ENCODE peak calls at places on chromosome 6, in four cellular contexts. Z, T, B and A are unnamed samples.

GRCh38 chr6:168166627-168167026 is 87.6 kb upstream of the FRMD1 start:
- DNase-seq in T (no peak), Z (no peak), B (no peak), A (no peak)

GRCh38 chr6:125170376-125170775 is 16.8 kb downstream of the TPD52L1 start:
- DNase-seq in B (no peak), T (no peak), Z (no peak), A (no peak)

GRCh38 chr6:1372690-1373089 is 16.7 kb upstream of the FOXF2 start:
- DNase-seq in Z (no peak), T (no peak), B (no peak), A (no peak)

GRCh38 chr6:41371461-41371991 is 36.1 kb downstream of the NCR2 start:
- DNase-seq in T (peak; percentile 65), B (peak; percentile 12), Z (no peak), A (no peak)

GRCh38 chr6:44304282-44305199 is 8.6 kb downstream of the AARS2 start:
- DNase-seq in B (peak; percentile 75), Z (no peak), T (peak; percentile 66), A (peak; percentile 44)

GRCh38 chr6:151494235-151494950 is 576 bp downstream of the CCDC170 start:
- DNase-seq in T (peak; percentile 29), B (no peak), Z (no peak), A (peak; percentile 57)

GRCh38 chr6:116059713-116060571 is 749 bp downstream of the FRK start:
- DNase-seq in Z (peak; percentile 62), B (peak; percentile 73), T (no peak), A (peak; percentile 42)

GRCh38 chr6:33192671-33193602 is 670 bp upstream of the COL11A2 start:
- DNase-seq in Z (no peak), B (no peak), T (peak; percentile 41), A (no peak)

GRCh38 chr6:81614292-81614691 is 138.2 kb downstream of the TENT5A start:
- DNase-seq in T (no peak), B (no peak), Z (no peak), A (peak; percentile 13)

GRCh38 chr6:70103798-70104197 is 199.1 kb downstream of the COL9A1 start:
- DNase-seq in Z (no peak), T (peak; percentile 23), B (peak; percentile 23), A (no peak)

GRCh38 chr6:17032595-17033591 is 69.0 kb upstream of the STMND1 start:
- DNase-seq in Z (no peak), T (no peak), B (no peak), A (no peak)

GRCh38 chr6:107690864-107691661 is 133.1 kb downstream of the SCML4 start:
- DNase-seq in B (no peak), T (no peak), Z (no peak), A (no peak)

GRCh38 chr6:155154158-155154830 is 109.5 kb upstream of the CLDN20 start:
- DNase-seq in T (no peak), Z (no peak), B (peak; percentile 79), A (peak; percentile 30)

GRCh38 chr6:46997646-46998045 is 44.5 kb downstream of the ADGRF1 start:
- DNase-seq in Z (no peak), T (no peak), B (no peak), A (no peak)

GRCh38 chr6:18117136-18117535 is 5.3 kb downstream of the NHLRC1 start:
- DNase-seq in B (no peak), Z (no peak), T (no peak), A (no peak)

GRCh38 chr6:160974304-160974771 is 17.2 kb upstream of the MAP3K4 start:
- DNase-seq in Z (no peak), T (no peak), B (peak; percentile 74), A (no peak)

GRCh38 chr6:113857565-113858066 is 471 bp downstream of the MARCKS start:
- DNase-seq in B (no peak), T (peak; percentile 14), Z (no peak), A (no peak)

GRCh38 chr6:117829594-117830319 is 77.3 kb upstream of the SLC35F1 start:
- DNase-seq in T (peak; percentile 70), Z (no peak), B (peak; percentile 14), A (peak; percentile 44)

GRCh38 chr6:131042664-131043063 is 20.4 kb downstream of the EPB41L2 start:
- DNase-seq in T (no peak), Z (no peak), B (no peak), A (no peak)

GRCh38 chr6:35583893-35584688 is 71.4 kb upstream of the TULP1 start:
- DNase-seq in T (peak; percentile 75), Z (peak; percentile 37), B (peak; percentile 81), A (peak; percentile 78)

GRCh38 chr6:53510751-53511150 is 34.1 kb downstream of the GCLC start:
- DNase-seq in B (no peak), Z (no peak), T (no peak), A (no peak)

GRCh38 chr6:41561386-41561785 is 15.2 kb downstream of the FOXP4 start:
- DNase-seq in Z (no peak), T (no peak), B (no peak), A (no peak)

GRCh38 chr6:32375739-32376529 is 4.2 kb upstream of the TSBP1 start:
- DNase-seq in T (no peak), Z (no peak), B (no peak), A (no peak)

GRCh38 chr6:114739656-114740055 is 396.8 kb upstream of the HS3ST5 start:
- DNase-seq in B (no peak), Z (no peak), T (no peak), A (no peak)

GRCh38 chr6:26550250-26550993 is 12.3 kb downstream of the HMGN4 start:
- DNase-seq in B (peak; percentile 58), Z (no peak), T (peak; percentile 90), A (peak; percentile 88)

GRCh38 chr6:53306819-53307347 is 41.9 kb downstream of the ELOVL5 start:
- DNase-seq in T (no peak), Z (peak; percentile 79), B (no peak), A (peak; percentile 89)

GRCh38 chr6:154156135-154156948 is 117.3 kb downstream of the OPRM1 start:
- DNase-seq in T (peak; percentile 50), B (peak; percentile 37), Z (no peak), A (peak; percentile 30)

DNA sequence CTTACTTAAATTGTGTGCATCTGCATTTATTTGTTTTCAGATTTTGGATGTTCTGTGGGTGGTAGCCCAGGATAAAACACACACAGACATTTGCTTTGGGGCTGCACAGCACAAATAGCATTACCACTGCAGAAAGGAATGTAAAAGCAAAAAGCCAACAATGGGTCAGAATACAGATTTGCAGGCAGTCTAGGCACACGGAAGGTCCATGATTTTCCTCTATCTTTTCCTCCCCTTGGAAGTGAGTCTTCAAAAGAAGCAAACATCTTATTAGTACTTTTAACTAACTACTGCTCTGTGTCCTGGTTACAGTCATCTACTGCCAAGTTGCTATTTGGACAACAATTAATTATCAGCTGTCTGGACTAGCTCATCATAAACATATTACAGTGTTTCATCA is 189.0 kb upstream of the TBX18 start:
- DNase-seq in T (no peak), Z (no peak), B (no peak), A (no peak)
- TF ChIP-seq CREM in T (no peak), Z (no peak), B (no peak), A (no peak)

GRCh38 chr6:14477559-14477958 is 360.0 kb downstream of the CD83 start:
- DNase-seq in Z (no peak), T (no peak), B (peak; percentile 46), A (no peak)

GRCh38 chr6:14478396-14479225 is 361.0 kb downstream of the CD83 start:
- DNase-seq in T (no peak), B (no peak), Z (no peak), A (no peak)

GRCh38 chr6:14474816-14475215 is 357.2 kb downstream of the CD83 start:
- DNase-seq in B (peak; percentile 76), T (no peak), Z (no peak), A (no peak)

GRCh38 chr6:14475306-14475705 is 357.7 kb downstream of the CD83 start:
- DNase-seq in Z (no peak), T (no peak), B (no peak), A (no peak)

DNA sequence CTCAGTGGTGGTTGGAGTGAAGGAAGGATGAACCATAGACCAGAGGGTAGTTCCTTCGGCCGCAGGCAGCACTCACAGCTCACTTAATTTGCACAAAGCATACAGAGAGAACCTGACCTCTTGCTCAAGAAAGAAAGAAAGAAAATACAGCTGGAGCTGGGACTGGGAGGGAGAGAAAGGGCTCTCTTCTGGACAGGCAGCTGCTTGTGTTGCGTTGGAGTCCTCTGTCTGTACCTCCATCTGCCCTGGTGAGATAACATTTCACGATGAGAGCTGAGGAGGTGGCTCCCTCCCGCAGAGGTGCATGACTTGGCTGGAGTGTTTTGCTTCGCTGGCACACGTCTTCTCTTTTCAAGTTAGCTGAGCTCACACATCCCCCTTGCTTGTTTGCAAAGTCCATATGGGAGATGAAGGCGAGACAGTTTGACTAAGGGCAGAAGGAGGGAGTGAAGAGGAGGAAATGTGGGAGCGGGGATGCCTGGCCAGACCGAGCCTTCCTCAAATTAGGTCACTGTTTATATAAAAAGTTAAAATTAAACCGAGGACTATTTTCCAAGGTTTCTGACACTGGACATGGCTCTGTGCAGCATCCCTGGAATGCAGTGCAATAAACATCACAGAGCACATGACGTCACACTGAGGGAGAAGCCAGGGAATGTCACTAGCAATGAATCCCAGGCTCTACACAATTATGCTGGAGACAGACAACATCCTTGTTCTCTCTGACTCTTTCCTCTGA is 359.4 kb downstream of the CD83 start:
- DNase-seq in B (peak; percentile 97), Z (no peak), T (no peak), A (no peak)
- TF ChIP-seq CREM in B (peak; percentile 86), Z (no peak), T (no peak), A (no peak)

GRCh38 chr6:137043710-137044365 is 927 bp downstream of the IL20RA start:
- DNase-seq in B (no peak), T (peak; percentile 39), Z (no peak), A (no peak)
- TF ChIP-seq CREM in B (no peak), T (no peak), Z (no peak), A (no peak)

GRCh38 chr6:101085327-101085726 is 204.2 kb upstream of the ASCC3 start:
- DNase-seq in T (no peak), B (no peak), Z (no peak), A (no peak)
- TF ChIP-seq CREM in T (no peak), B (no peak), Z (no peak), A (no peak)

DNA sequence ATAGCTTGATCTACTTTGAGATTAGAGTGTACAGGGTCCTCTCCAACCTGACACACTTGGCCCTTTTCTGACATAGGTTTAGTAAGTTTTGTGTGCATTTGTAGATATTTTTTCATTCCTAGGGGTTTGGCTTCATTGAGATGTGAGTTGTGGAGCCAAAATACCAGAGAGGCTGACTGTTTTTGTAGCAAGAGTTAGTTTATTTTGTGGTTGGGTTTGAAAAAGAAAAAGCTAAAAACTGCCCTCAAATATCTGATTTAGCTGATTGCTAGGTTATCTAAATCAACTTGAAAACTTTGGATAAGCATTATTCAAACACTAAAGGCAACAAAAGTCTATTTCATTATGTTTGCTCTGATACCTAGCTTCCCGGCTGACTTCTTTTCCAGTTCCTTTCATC is 164.7 kb upstream of the CENPW start:
- DNase-seq in B (no peak), T (no peak), Z (no peak), A (no peak)
- TF ChIP-seq CREM in B (no peak), T (no peak), Z (no peak), A (no peak)

DNA sequence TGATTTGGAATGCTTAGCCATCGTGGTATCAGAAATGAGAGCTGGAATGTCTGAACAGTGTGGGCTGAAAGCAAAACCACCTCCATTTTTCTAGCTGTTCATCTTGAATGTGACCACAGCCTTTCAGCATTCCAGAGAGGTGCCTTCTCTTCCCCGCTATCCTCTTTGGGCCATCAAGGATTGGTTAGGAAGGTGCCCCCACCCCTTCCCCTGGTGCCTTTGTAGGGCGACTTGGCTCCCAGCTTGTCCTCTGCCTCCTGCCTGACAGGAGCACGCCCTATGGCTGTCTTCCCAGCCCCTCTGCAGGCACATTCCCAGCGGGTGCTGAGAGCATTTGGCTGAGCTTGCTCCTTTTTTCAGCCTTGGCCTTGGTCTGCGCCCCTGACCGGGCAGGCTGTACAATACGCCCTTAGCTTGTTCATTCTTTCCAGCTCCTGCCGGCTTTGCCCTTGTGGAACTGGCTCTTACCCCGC is 97.5 kb downstream of the ARMC2 start:
- DNase-seq in B (no peak), T (peak; percentile 28), Z (no peak), A (no peak)
- TF ChIP-seq CREM in B (no peak), T (no peak), Z (no peak), A (no peak)

GRCh38 chr6:64330694-64331309 is 695.2 kb downstream of the PHF3 start:
- DNase-seq in T (peak; percentile 80), B (peak; percentile 40), Z (peak; percentile 11), A (peak; percentile 55)
- TF ChIP-seq CREM in T (no peak), B (no peak), Z (no peak), A (no peak)